ENCODE peak calls at places on chromosomes 12 and 14, in five cellular contexts. S is mesenchymal stem cell, C is SK-N-SH, V is sigmoid colon, U is neural progenitor cell. P is an unnamed sample.
A peak's percentile ranks its signal among the peaks of the same experiment; 100 is the strongest.

GRCh38 chr14:94867931-94868597 is 98.2 kb upstream of the GSC start:
- DNase-seq in U (peak; percentile 24), C (no peak), S (no peak), V (no peak), P (peak; percentile 60)

GRCh38 chr14:102417646-102418045 is 54.9 kb downstream of the TECPR2 start:
- DNase-seq in C (no peak), U (no peak), S (no peak), V (peak; percentile 57), P (no peak)

GRCh38 chr14:68088463-68088862 is 268.9 kb downstream of the RAD51B start:
- DNase-seq in S (no peak), C (no peak), V (peak; percentile 74), U (peak; percentile 18), P (no peak)

GRCh38 chr12:574475-575128 is 88.6 kb downstream of the NINJ2 start:
- DNase-seq in V (peak; percentile 17), C (no peak), U (no peak), S (peak; percentile 27), P (no peak)

GRCh38 chr14:22221508-22221907 is 367.5 kb downstream of the DAD1 start:
- DNase-seq in S (peak; percentile 19), C (peak; percentile 4), V (no peak), U (peak; percentile 4), P (peak; percentile 6)

GRCh38 chr14:33364536-33364935 is 425.9 kb downstream of the NPAS3 start:
- DNase-seq in S (no peak), U (peak; percentile 65), C (no peak), V (no peak), P (no peak)

GRCh38 chr14:81423504-81423903 is 23.4 kb upstream of the STON2 start:
- DNase-seq in U (no peak), S (no peak), V (no peak), C (peak; percentile 50), P (no peak)

GRCh38 chr12:53676715-53677611 is 1.1 kb upstream of the ATP5MC2 start:
- DNase-seq in C (no peak), U (peak; percentile 87), S (peak; percentile 44), V (peak; percentile 78), P (peak; percentile 73)

GRCh38 chr12:44616385-44616784 is 259.7 kb downstream of the NELL2 start:
- DNase-seq in U (no peak), V (no peak), C (no peak), S (peak; percentile 0), P (no peak)

GRCh38 chr12:89707623-89707991 is 1.0 kb downstream of the ATP2B1 start:
- DNase-seq in S (peak; percentile 45), C (peak; percentile 60), V (no peak), U (peak; percentile 79), P (peak; percentile 60)

GRCh38 chr14:73591690-73592448 is at the start of gene ACOT4:
- DNase-seq in V (peak; percentile 58), U (peak; percentile 50), C (peak; percentile 77), S (peak; percentile 23), P (peak; percentile 76)

GRCh38 chr12:124321040-124321481 is 26.2 kb downstream of the RFLNA start:
- DNase-seq in S (peak; percentile 62), V (no peak), C (peak; percentile 77), U (peak; percentile 58), P (peak; percentile 94)

GRCh38 chr14:55088356-55088755 is 36.9 kb downstream of the MAPK1IP1L start:
- DNase-seq in V (no peak), C (no peak), U (no peak), S (no peak), P (no peak)

GRCh38 chr14:24366664-24367505 is 1.1 kb upstream of the NFATC4 start:
- DNase-seq in C (peak; percentile 85), S (peak; percentile 97), U (peak; percentile 97), V (peak; percentile 96), P (peak; percentile 87)

GRCh38 chr12:75684678-75685620 is 173.5 kb upstream of the KRR1 start:
- DNase-seq in S (peak; percentile 71), C (no peak), V (no peak), U (no peak), P (no peak)

GRCh38 chr12:60333461-60333860 is 737.6 kb downstream of the SLC16A7 start:
- DNase-seq in S (peak; percentile 69), V (no peak), C (no peak), U (no peak), P (no peak)

GRCh38 chr14:89418452-89418851 is 1.4 kb upstream of the FOXN3 start:
- DNase-seq in S (no peak), V (peak; percentile 59), C (peak; percentile 67), U (no peak), P (no peak)

GRCh38 chr14:77120771-77121743 is 20.5 kb downstream of the ZDHHC22 start:
- DNase-seq in U (no peak), S (no peak), C (no peak), V (no peak), P (no peak)

GRCh38 chr14:52352546-52352945 is 38.4 kb downstream of the PTGER2 start:
- DNase-seq in S (peak; percentile 76), V (no peak), U (no peak), C (no peak), P (no peak)

GRCh38 chr12:57006809-57007475 is 596 bp upstream of the ZBTB39 start:
- DNase-seq in V (no peak), S (no peak), U (no peak), C (no peak), P (no peak)

GRCh38 chr12:112705037-112705632 is 86.4 kb upstream of the RPH3A start:
- DNase-seq in V (no peak), U (peak; percentile 29), C (peak; percentile 53), S (no peak), P (peak; percentile 38)

GRCh38 chr14:55813635-55814034 is 233.6 kb downstream of the KTN1 start:
- DNase-seq in U (no peak), C (no peak), S (no peak), V (no peak), P (no peak)

GRCh38 chr12:1502441-1502785 is 92.0 kb downstream of the FBXL14 start:
- DNase-seq in S (no peak), U (no peak), C (no peak), V (no peak), P (no peak)

GRCh38 chr12:127636881-127637280 is 630.1 kb upstream of the TMEM132C start:
- DNase-seq in U (no peak), V (no peak), S (no peak), C (no peak), P (no peak)

GRCh38 chr14:90758028-90758889 is 58.0 kb downstream of the TTC7B start:
- DNase-seq in V (peak; percentile 95), C (peak; percentile 100), U (peak; percentile 98), S (peak; percentile 87), P (peak; percentile 99)

GRCh38 chr12:113242018-113242418 is 20.8 kb downstream of the TPCN1 start:
- DNase-seq in S (no peak), U (no peak), V (no peak), C (no peak), P (no peak)

GRCh38 chr12:69698769-69699540 is at the start of gene BEST3:
- DNase-seq in V (no peak), C (no peak), S (no peak), U (no peak), P (no peak)

GRCh38 chr14:85317491-85318021 is 212.4 kb upstream of the FLRT2 start:
- DNase-seq in U (no peak), C (no peak), V (no peak), S (no peak), P (no peak)

GRCh38 chr14:34837801-34838322 is 37.3 kb downstream of the BAZ1A start:
- DNase-seq in U (no peak), V (no peak), S (no peak), C (no peak), P (no peak)

DNA sequence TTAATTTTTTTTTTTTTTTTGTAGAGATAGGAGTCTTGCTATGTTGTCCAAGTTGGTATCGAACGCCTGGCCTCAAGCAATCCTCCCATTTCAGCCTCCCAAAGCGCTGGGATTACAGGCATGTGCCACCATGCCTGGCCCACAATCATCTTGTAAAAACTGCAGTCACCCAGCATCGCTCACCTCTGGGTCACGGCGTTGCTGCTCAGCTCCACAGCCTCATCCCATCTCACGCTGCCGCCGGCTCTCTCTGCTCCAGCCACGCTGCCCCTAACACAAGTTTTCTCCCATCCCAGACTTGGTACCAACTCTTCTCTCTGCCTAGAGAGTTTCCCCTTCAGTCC is 69.2 kb downstream of the MAP1LC3B2 start:
- DNase-seq in S (no peak), V (no peak), C (no peak), U (no peak), P (no peak)
- H3K27me3 ChIP-seq in S (peaks cover 29% of the 10 kb centered on the region), V (no peaks in the 10 kb centered on the region), C (no peaks in the 10 kb centered on the region), U (no peaks in the 10 kb centered on the region), P (no peaks in the 10 kb centered on the region)

DNA sequence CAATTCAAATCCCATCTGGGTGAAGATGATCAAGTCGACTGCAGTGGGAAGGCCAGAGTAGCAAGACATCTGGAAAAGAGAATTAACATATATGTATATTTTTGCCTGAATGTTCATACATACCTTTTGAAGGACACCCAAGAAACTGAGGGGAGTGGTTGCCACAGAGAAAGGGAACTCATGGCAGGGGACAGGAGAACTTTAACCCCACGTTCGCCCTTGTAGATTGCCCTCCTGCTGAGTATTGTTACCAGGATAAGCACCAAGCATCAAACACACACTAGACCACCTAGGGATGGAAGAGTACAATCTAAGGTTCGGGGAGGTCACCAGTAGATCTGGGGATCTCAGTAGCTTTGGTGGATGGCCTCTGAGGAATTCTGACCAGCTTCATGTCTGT is 9.7 kb downstream of the KRT1 start:
- DNase-seq in U (no peak), S (no peak), V (no peak), C (no peak), P (no peak)
- H3K27me3 ChIP-seq in U (peaks cover 4% of the 10 kb centered on the region), S (peaks cover 15% of the 10 kb centered on the region), V (no peaks in the 10 kb centered on the region), C (peaks cover 43% of the 10 kb centered on the region), P (no peaks in the 10 kb centered on the region)

GRCh38 chr12:4866288-4866687 is 43.4 kb upstream of the KCNA1 start:
- DNase-seq in U (no peak), C (no peak), S (no peak), V (peak; percentile 82), P (no peak)
- H3K27me3 ChIP-seq in U (peaks cover 37% of the 10 kb centered on the region), C (peaks cover 76% of the 10 kb centered on the region), S (peaks cover 20% of the 10 kb centered on the region), V (no peaks in the 10 kb centered on the region), P (no peaks in the 10 kb centered on the region)

GRCh38 chr14:36580856-36581831 is 1.3 kb downstream of the NKX2-8 start:
- DNase-seq in U (peak; percentile 83), C (peak; percentile 43), V (no peak), S (peak; percentile 37), P (peak; percentile 91)
- H3K27me3 ChIP-seq in U (peaks cover 100% of the 10 kb centered on the region), C (peaks cover 88% of the 10 kb centered on the region), V (peaks cover 51% of the 10 kb centered on the region), S (peaks cover 94% of the 10 kb centered on the region), P (peaks cover 99% of the 10 kb centered on the region)